ENCODE peak calls at places on chromosomes 16 and 17, in four cellular contexts. B is cardiac muscle cell, X is psoas muscle, E is Peyer's patch. L is an unnamed sample.

GRCh38 chr16:15037003-15037402 is 18.9 kb downstream of the NTAN1 start:
- DNase-seq in B (no peak), X (no peak), E (no peak), L (no peak)

GRCh38 chr16:77974883-77975282 is 47.5 kb upstream of the CLEC3A start:
- DNase-seq in B (no peak), X (no peak), E (no peak), L (peak; percentile 49)

GRCh38 chr16:67277999-67278772 is 1.1 kb upstream of the PLEKHG4 start:
- DNase-seq in B (peak; percentile 72), X (peak; percentile 41), E (no peak), L (no peak)

GRCh38 chr17:39517224-39517623 is 55.9 kb downstream of the CDK12 start:
- DNase-seq in B (peak; percentile 77), X (no peak), E (no peak), L (no peak)

GRCh38 chr17:1627987-1628855 is at the start of gene SLC43A2:
- DNase-seq in B (peak; percentile 82), X (peak; percentile 82), E (peak; percentile 85), L (peak; percentile 98)

GRCh38 chr17:79789943-79790804 is 6.7 kb downstream of the CBX8 start:
- DNase-seq in B (peak; percentile 39), X (peak; percentile 55), E (peak; percentile 33), L (peak; percentile 98)

GRCh38 chr17:78745407-78746088 is 36.5 kb downstream of the CYTH1 start:
- DNase-seq in B (peak; percentile 63), X (no peak), E (peak; percentile 45), L (no peak)

GRCh38 chr16:59355704-59356103 is 621.6 kb upstream of the GOT2 start:
- DNase-seq in B (no peak), X (no peak), E (no peak), L (peak; percentile 14)

GRCh38 chr16:83138976-83139690 is 512.4 kb downstream of the CDH13 start:
- DNase-seq in B (no peak), X (no peak), E (no peak), L (no peak)

GRCh38 chr17:36892112-36892838 is 45.0 kb upstream of the LHX1 start:
- DNase-seq in B (no peak), X (no peak), E (no peak), L (peak; percentile 81)

GRCh38 chr17:61814485-61814884 is 48.8 kb downstream of the BRIP1 start:
- DNase-seq in B (no peak), X (no peak), E (no peak), L (no peak)

GRCh38 chr16:11914759-11915643 is 755 bp downstream of the GSPT1 start:
- DNase-seq in B (peak; percentile 33), X (peak; percentile 54), E (peak; percentile 51), L (peak; percentile 75)

GRCh38 chr17:8479431-8479947 is 43.8 kb downstream of the NDEL1 start:
- DNase-seq in B (peak; percentile 90), X (peak; percentile 61), E (no peak), L (peak; percentile 14)

GRCh38 chr16:13780841-13781553 is 139.0 kb upstream of the ERCC4 start:
- DNase-seq in B (no peak), X (no peak), E (no peak), L (no peak)
- H3K4me3 ChIP-seq in B (no peak overlapping the region), X (no peak overlapping the region), E (no peak overlapping the region), L (no peak overlapping the region)

GRCh38 chr17:48060249-48060648 is 12.1 kb downstream of the NFE2L1 start:
- DNase-seq in B (no peak), X (no peak), E (no peak), L (no peak)
- H3K36me3 ChIP-seq in B (peaks cover 63% of the 10 kb centered on the region), X (peaks cover 84% of the 10 kb centered on the region), E (no peaks in the 10 kb centered on the region), L (peaks cover 60% of the 10 kb centered on the region)

GRCh38 chr17:74177018-74177450 is 26.4 kb upstream of the RPL38 start:
- DNase-seq in B (no peak), X (no peak), E (no peak), L (peak; percentile 9)

GRCh38 chr17:74176546-74177001 is 26.9 kb upstream of the RPL38 start:
- DNase-seq in B (peak; percentile 75), X (no peak), E (peak; percentile 25), L (peak; percentile 86)

DNA sequence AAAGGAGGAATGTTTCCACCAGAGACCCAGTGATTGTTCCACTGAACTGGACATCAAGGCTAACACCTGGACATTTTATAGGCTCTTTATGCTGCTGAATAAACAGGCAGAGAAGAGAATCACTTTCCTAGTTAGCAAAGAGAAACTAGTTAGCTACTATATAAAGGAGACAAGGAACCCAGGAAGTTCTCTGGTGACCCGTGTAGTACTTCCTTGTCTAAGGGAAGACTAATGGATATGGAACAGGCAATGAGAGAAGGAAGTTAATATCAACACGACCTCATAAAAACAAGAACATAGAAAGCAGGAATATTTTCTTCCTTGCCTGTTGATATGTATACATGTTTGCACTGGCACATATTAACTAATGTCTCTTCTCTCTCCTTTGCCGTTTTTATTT is 30.8 kb upstream of the RPL38 start:
- DNase-seq in B (no peak), X (no peak), E (no peak), L (no peak)
- H3K27me3 ChIP-seq in B (no peaks in the 10 kb centered on the region), X (no peaks in the 10 kb centered on the region), E (no peaks in the 10 kb centered on the region), L (no peaks in the 10 kb centered on the region)

DNA sequence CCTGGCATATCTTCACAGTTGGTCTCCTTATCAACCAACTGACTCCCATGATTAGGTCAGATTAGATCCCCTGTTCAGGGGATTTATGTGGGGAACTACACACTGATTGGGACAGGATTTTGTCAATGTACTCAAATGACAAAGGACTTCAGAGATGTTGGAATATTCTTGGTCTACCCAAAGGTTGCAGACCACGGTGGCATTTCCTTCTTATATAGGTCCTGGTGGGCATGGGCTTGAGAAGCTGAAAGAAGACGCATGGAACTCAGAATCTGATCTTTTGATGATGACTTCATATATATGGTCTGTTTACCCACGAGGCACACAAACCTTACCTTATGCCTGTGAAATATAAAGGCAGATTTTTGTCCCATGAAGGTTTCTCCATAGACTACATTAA is 33.4 kb downstream of the HLF start:
- DNase-seq in B (no peak), X (no peak), E (no peak), L (no peak)
- H3K4me3 ChIP-seq in B (no peak overlapping the region), X (no peak overlapping the region), E (no peak overlapping the region), L (no peak overlapping the region)

GRCh38 chr16:89282523-89282922 is 65.0 kb downstream of the ZNF778 start:
- DNase-seq in B (no peak), X (no peak), E (no peak), L (no peak)
- H3K36me3 ChIP-seq in B (peaks cover 43% of the 10 kb centered on the region), X (peaks cover 92% of the 10 kb centered on the region), E (peaks cover 3% of the 10 kb centered on the region), L (peaks cover 35% of the 10 kb centered on the region)

GRCh38 chr16:22878955-22879354 is 65.0 kb downstream of the HS3ST2 start:
- DNase-seq in B (no peak), X (no peak), E (no peak), L (no peak)
- H3K27me3 ChIP-seq in B (no peaks in the 10 kb centered on the region), X (no peaks in the 10 kb centered on the region), E (no peaks in the 10 kb centered on the region), L (no peaks in the 10 kb centered on the region)

DNA sequence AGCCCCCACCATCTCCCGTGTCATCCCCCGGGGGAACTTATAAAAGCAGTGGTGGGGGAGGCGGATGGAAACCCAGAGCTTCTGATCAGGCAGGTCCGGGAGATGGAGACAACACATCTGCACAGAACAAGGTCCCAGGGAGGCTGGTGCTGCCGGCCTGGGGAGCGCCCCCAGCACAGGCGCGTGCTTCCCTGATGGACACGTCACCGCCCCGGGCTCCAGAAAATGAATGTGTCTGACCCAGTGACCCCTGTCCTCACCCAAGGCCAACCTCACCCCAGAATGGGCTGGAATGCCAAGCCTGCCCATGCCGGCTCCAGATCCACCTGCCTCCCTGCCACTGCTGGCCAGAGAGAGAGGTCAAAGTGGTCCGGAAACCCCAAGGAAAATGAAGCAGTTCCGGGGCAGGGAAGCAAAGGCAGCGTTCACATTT is 12.5 kb downstream of the SLC7A5 start:
- DNase-seq in B (no peak), X (peak; percentile 53), E (peak; percentile 50), L (no peak)
- H3K4me3 ChIP-seq in B (no peak overlapping the region), X (peak overlapping the region; percentile 69), E (no peak overlapping the region), L (no peak overlapping the region)

DNA sequence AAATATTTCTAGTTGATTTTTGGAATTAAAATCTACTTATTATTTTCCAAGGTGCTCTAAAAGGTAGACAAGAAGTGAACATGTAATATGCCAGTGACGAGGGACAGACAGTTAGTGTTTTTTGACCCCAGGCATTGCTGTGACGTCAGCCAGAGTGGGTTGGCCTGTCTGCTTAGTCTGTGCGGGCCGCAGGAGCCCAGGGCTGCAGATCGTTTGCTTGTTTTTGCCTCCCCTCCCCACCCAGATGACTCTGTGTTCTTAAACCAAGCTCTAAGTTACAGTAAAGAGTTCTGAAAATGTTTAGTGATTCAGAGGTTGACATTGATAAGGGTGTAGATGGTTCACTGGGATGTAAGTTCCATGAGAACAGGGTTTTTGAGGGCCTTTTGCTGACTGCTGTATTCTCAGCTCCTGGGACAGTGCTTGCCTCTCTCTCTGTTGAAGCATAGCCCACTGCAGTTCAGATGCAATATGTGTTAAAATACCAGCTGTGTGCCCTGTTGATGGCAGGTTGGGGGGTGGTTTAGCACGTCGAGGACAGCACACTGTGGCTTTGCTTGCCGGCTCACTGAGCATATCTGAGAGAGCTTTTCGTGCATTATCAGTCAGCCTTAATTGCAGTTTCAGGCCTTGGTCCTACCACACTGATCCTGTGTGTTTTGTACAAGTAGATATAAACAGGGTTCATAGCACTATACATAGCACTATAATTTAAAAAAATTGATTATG is 64.8 kb downstream of the SEC14L1 start:
- DNase-seq in B (no peak), X (no peak), E (no peak), L (no peak)
- H3K36me3 ChIP-seq in B (peaks cover 31% of the 10 kb centered on the region), X (peaks cover 85% of the 10 kb centered on the region), E (no peaks in the 10 kb centered on the region), L (peaks cover 42% of the 10 kb centered on the region)